ENCODE peak calls at places on chromosomes 1 and 21, in ten cellular contexts. One of them, this sample, is unnamed.
A peak's percentile ranks its signal among the peaks of the same experiment; 100 is the strongest.

GRCh38 chr1:245440933-245441332 is 286.1 kb downstream of the KIF26B start:
- DNase-seq in NB4: no peak
- DNase-seq in right lobe of liver: no peak
- DNase-seq in endothelial cell of umbilical vein: no peak
- DNase-seq in gastrocnemius medialis: no peak
- DNase-seq in transverse colon: no peak
- DNase-seq in body of pancreas: no peak
- DNase-seq in HCT116: no peak
- DNase-seq in A549: no peak
- DNase-seq in K562: no peak
- DNase-seq in this sample: no peak

GRCh38 chr1:62809788-62810187 is 25.9 kb downstream of the ATG4C start:
- DNase-seq in K562: no peak
- DNase-seq in HCT116: no peak
- DNase-seq in endothelial cell of umbilical vein: no peak
- DNase-seq in transverse colon: no peak
- DNase-seq in right lobe of liver: no peak
- DNase-seq in A549: no peak
- DNase-seq in body of pancreas: no peak
- DNase-seq in gastrocnemius medialis: no peak
- DNase-seq in NB4: no peak
- DNase-seq in this sample: no peak

GRCh38 chr1:10768552-10768951 is 27.9 kb downstream of the CASZ1 start:
- DNase-seq in endothelial cell of umbilical vein: no peak
- DNase-seq in HCT116: no peak
- DNase-seq in transverse colon: no peak
- DNase-seq in NB4: no peak
- DNase-seq in gastrocnemius medialis: no peak
- DNase-seq in K562: no peak
- DNase-seq in body of pancreas: no peak
- DNase-seq in right lobe of liver: peak; percentile 30
- DNase-seq in A549: no peak
- DNase-seq in this sample: no peak

GRCh38 chr1:25673962-25674928 is 57.7 kb downstream of the MAN1C1 start:
- DNase-seq in A549: no peak
- DNase-seq in NB4: no peak
- DNase-seq in HCT116: no peak
- DNase-seq in endothelial cell of umbilical vein: no peak
- DNase-seq in body of pancreas: no peak
- DNase-seq in K562: no peak
- DNase-seq in right lobe of liver: no peak
- DNase-seq in gastrocnemius medialis: no peak
- DNase-seq in transverse colon: no peak
- DNase-seq in this sample: no peak

GRCh38 chr1:204826970-204827369 is 43.7 kb upstream of the NFASC start:
- DNase-seq in HCT116: no peak
- DNase-seq in A549: peak; percentile 58
- DNase-seq in right lobe of liver: no peak
- DNase-seq in K562: peak; percentile 73
- DNase-seq in endothelial cell of umbilical vein: no peak
- DNase-seq in transverse colon: no peak
- DNase-seq in NB4: peak; percentile 44
- DNase-seq in gastrocnemius medialis: no peak
- DNase-seq in body of pancreas: no peak
- DNase-seq in this sample: peak; percentile 43

GRCh38 chr1:110672001-110672752 is 2.6 kb downstream of the KCNA3 start:
- DNase-seq in gastrocnemius medialis: no peak
- DNase-seq in A549: no peak
- DNase-seq in endothelial cell of umbilical vein: no peak
- DNase-seq in NB4: no peak
- DNase-seq in HCT116: no peak
- DNase-seq in transverse colon: peak; percentile 27
- DNase-seq in body of pancreas: no peak
- DNase-seq in right lobe of liver: no peak
- DNase-seq in K562: peak; percentile 22
- DNase-seq in this sample: no peak

GRCh38 chr1:6205849-6206845 is at the start of gene RNF207:
- DNase-seq in right lobe of liver: peak; percentile 85
- DNase-seq in endothelial cell of umbilical vein: peak; percentile 18
- DNase-seq in NB4: peak; percentile 59
- DNase-seq in gastrocnemius medialis: no peak
- DNase-seq in body of pancreas: peak; percentile 64
- DNase-seq in K562: peak; percentile 84
- DNase-seq in A549: peak; percentile 85
- DNase-seq in transverse colon: peak; percentile 79
- DNase-seq in HCT116: peak; percentile 58
- DNase-seq in this sample: peak; percentile 85

GRCh38 chr1:228332797-228333738 is 73.6 kb downstream of the TRIM11 start:
- DNase-seq in gastrocnemius medialis: peak; percentile 21
- DNase-seq in body of pancreas: peak; percentile 4
- DNase-seq in HCT116: no peak
- DNase-seq in K562: no peak
- DNase-seq in NB4: no peak
- DNase-seq in right lobe of liver: peak; percentile 35
- DNase-seq in endothelial cell of umbilical vein: no peak
- DNase-seq in transverse colon: no peak
- DNase-seq in A549: no peak
- DNase-seq in this sample: no peak

GRCh38 chr1:170307426-170307825 is 161.7 kb downstream of the NTMT2 start:
- DNase-seq in HCT116: no peak
- DNase-seq in right lobe of liver: no peak
- DNase-seq in transverse colon: no peak
- DNase-seq in K562: no peak
- DNase-seq in A549: no peak
- DNase-seq in gastrocnemius medialis: no peak
- DNase-seq in endothelial cell of umbilical vein: no peak
- DNase-seq in NB4: no peak
- DNase-seq in body of pancreas: no peak
- DNase-seq in this sample: no peak

GRCh38 chr1:55367273-55367672 is 152.1 kb upstream of the USP24 start:
- DNase-seq in body of pancreas: no peak
- DNase-seq in transverse colon: no peak
- DNase-seq in gastrocnemius medialis: no peak
- DNase-seq in NB4: no peak
- DNase-seq in K562: no peak
- DNase-seq in A549: no peak
- DNase-seq in endothelial cell of umbilical vein: no peak
- DNase-seq in HCT116: no peak
- DNase-seq in right lobe of liver: no peak
- DNase-seq in this sample: no peak

GRCh38 chr1:54708385-54708784 is 7.3 kb upstream of the TTC4 start:
- DNase-seq in NB4: no peak
- DNase-seq in endothelial cell of umbilical vein: no peak
- DNase-seq in gastrocnemius medialis: no peak
- DNase-seq in K562: no peak
- DNase-seq in HCT116: no peak
- DNase-seq in body of pancreas: no peak
- DNase-seq in right lobe of liver: no peak
- DNase-seq in A549: no peak
- DNase-seq in transverse colon: no peak
- DNase-seq in this sample: no peak

GRCh38 chr1:198179556-198179981 is 22.8 kb downstream of the NEK7 start:
- DNase-seq in body of pancreas: no peak
- DNase-seq in HCT116: no peak
- DNase-seq in endothelial cell of umbilical vein: no peak
- DNase-seq in NB4: peak; percentile 75
- DNase-seq in gastrocnemius medialis: no peak
- DNase-seq in A549: no peak
- DNase-seq in transverse colon: no peak
- DNase-seq in K562: no peak
- DNase-seq in right lobe of liver: no peak
- DNase-seq in this sample: no peak

GRCh38 chr1:110829955-110830553 is 42.9 kb upstream of the CD53 start:
- DNase-seq in A549: peak; percentile 3
- DNase-seq in gastrocnemius medialis: no peak
- DNase-seq in body of pancreas: no peak
- DNase-seq in endothelial cell of umbilical vein: peak; percentile 27
- DNase-seq in right lobe of liver: no peak
- DNase-seq in HCT116: peak; percentile 45
- DNase-seq in transverse colon: no peak
- DNase-seq in K562: peak; percentile 62
- DNase-seq in NB4: peak; percentile 44
- DNase-seq in this sample: no peak

GRCh38 chr1:8727809-8728213 is 89.6 kb downstream of the RERE start:
- DNase-seq in A549: no peak
- DNase-seq in HCT116: no peak
- DNase-seq in NB4: peak; percentile 38
- DNase-seq in right lobe of liver: no peak
- DNase-seq in transverse colon: no peak
- DNase-seq in gastrocnemius medialis: peak; percentile 47
- DNase-seq in body of pancreas: no peak
- DNase-seq in K562: no peak
- DNase-seq in endothelial cell of umbilical vein: no peak
- DNase-seq in this sample: no peak

GRCh38 chr1:47209725-47210330 is 20.0 kb upstream of the PDZK1IP1 start:
- DNase-seq in gastrocnemius medialis: no peak
- DNase-seq in K562: no peak
- DNase-seq in body of pancreas: no peak
- DNase-seq in NB4: no peak
- DNase-seq in HCT116: no peak
- DNase-seq in A549: no peak
- DNase-seq in transverse colon: no peak
- DNase-seq in right lobe of liver: no peak
- DNase-seq in endothelial cell of umbilical vein: peak; percentile 20
- DNase-seq in this sample: no peak

GRCh38 chr1:231272880-231273279 is 31.9 kb downstream of the GNPAT start:
- DNase-seq in body of pancreas: no peak
- DNase-seq in A549: no peak
- DNase-seq in transverse colon: no peak
- DNase-seq in K562: no peak
- DNase-seq in right lobe of liver: no peak
- DNase-seq in endothelial cell of umbilical vein: peak; percentile 85
- DNase-seq in HCT116: no peak
- DNase-seq in NB4: no peak
- DNase-seq in gastrocnemius medialis: no peak
- DNase-seq in this sample: no peak

GRCh38 chr1:214504330-214504729 is 47.1 kb downstream of the PTPN14 start:
- DNase-seq in gastrocnemius medialis: no peak
- DNase-seq in endothelial cell of umbilical vein: no peak
- DNase-seq in K562: no peak
- DNase-seq in transverse colon: no peak
- DNase-seq in right lobe of liver: no peak
- DNase-seq in NB4: no peak
- DNase-seq in HCT116: no peak
- DNase-seq in A549: no peak
- DNase-seq in body of pancreas: no peak
- DNase-seq in this sample: no peak

DNA sequence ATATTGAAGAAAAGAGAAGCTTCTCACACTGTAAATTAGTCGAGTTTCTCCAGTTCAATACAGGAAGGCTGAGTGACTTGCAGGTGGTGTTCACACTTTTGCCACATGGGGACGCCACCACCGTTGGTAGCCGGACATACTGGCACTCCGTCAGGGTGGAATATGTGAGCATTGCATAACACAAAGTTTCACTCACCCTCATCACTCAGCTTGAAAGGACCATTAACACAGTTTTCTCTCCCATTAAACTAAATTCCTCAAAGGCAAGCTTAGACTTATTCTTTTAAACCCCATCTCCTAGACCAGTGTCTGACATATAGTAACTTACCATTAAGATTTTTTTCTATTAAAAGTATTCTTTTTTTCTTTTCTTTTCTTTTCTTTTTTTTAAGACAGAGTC is 105.3 kb upstream of the SERBP1 start:
- DNase-seq in right lobe of liver: peak; percentile 85
- DNase-seq in gastrocnemius medialis: peak; percentile 74
- DNase-seq in body of pancreas: peak; percentile 84
- DNase-seq in endothelial cell of umbilical vein: peak; percentile 92
- DNase-seq in HCT116: peak; percentile 69
- DNase-seq in A549: peak; percentile 55
- DNase-seq in NB4: peak; percentile 75
- DNase-seq in K562: peak; percentile 71
- DNase-seq in transverse colon: peak; percentile 89
- DNase-seq in this sample: peak; percentile 88
- TF ChIP-seq POLR2A in right lobe of liver: no peak
- TF ChIP-seq POLR2A in gastrocnemius medialis: no peak
- TF ChIP-seq POLR2A in body of pancreas: no peak
- TF ChIP-seq POLR2A in endothelial cell of umbilical vein: no peak
- TF ChIP-seq POLR2A in HCT116: no peak
- TF ChIP-seq POLR2A in A549: no peak
- TF ChIP-seq POLR2A in NB4: no peak
- TF ChIP-seq POLR2A in K562: no peak
- TF ChIP-seq POLR2A in transverse colon: no peak
- TF ChIP-seq POLR2A in this sample: no peak

DNA sequence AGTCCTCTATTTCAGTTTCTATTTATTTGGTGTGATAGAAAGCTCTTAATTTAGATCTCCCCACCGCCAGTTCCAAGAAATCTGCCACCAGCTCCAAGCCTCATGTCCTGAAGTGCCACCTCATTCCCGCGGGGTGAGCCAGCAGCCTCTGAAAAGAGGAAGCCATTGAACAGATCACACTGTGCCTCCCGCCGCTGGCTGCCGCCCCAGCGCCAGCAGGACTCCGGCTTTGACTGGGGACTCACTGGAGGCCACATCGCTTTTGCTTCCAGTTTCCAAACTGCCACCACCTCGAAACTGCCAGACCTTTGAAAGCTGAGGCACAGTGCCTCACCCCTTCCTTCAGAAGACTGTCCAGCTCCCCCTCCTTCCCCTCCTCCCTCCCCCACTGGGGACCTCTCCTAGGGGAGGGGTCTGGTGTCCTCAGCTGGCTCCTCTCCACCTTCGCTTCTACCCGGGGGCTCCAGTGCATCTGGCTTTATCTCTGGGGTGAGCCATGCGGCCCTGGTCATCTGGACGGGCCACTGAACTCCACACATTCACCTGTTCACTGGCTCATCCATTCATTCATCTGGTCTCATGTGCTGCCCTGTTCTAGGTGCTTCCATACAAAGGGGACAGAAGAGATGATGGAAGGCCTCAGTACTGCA is 59.0 kb downstream of the VPS26C start:
- DNase-seq in gastrocnemius medialis: peak; percentile 90
- DNase-seq in endothelial cell of umbilical vein: no peak
- DNase-seq in HCT116: no peak
- DNase-seq in body of pancreas: peak; percentile 43
- DNase-seq in K562: peak; percentile 68
- DNase-seq in right lobe of liver: peak; percentile 77
- DNase-seq in A549: no peak
- DNase-seq in NB4: peak; percentile 82
- DNase-seq in transverse colon: peak; percentile 51
- DNase-seq in this sample: peak; percentile 57
- H3K4me3 ChIP-seq in gastrocnemius medialis: peak overlapping the region; percentile 56
- H3K4me3 ChIP-seq in endothelial cell of umbilical vein: no peak overlapping the region
- H3K4me3 ChIP-seq in HCT116: no peak overlapping the region
- H3K4me3 ChIP-seq in body of pancreas: no peak overlapping the region
- H3K4me3 ChIP-seq in K562: no peak overlapping the region
- H3K4me3 ChIP-seq in right lobe of liver: no peak overlapping the region
- H3K4me3 ChIP-seq in A549: no peak overlapping the region
- H3K4me3 ChIP-seq in NB4: no peak overlapping the region
- H3K4me3 ChIP-seq in transverse colon: no peak overlapping the region
- H3K4me3 ChIP-seq in this sample: no peak overlapping the region

GRCh38 chr1:93846151-93846928 is 32.7 kb downstream of the DNTTIP2 start:
- DNase-seq in transverse colon: peak; percentile 91
- DNase-seq in HCT116: peak; percentile 53
- DNase-seq in K562: peak; percentile 83
- DNase-seq in endothelial cell of umbilical vein: peak; percentile 83
- DNase-seq in NB4: peak; percentile 92
- DNase-seq in right lobe of liver: peak; percentile 92
- DNase-seq in gastrocnemius medialis: peak; percentile 80
- DNase-seq in body of pancreas: peak; percentile 89
- DNase-seq in A549: peak; percentile 68
- DNase-seq in this sample: peak; percentile 92
- TF ChIP-seq POLR2A in transverse colon: peak; percentile 77
- TF ChIP-seq POLR2A in HCT116: peak; percentile 36
- TF ChIP-seq POLR2A in K562: peak; percentile 82
- TF ChIP-seq POLR2A in endothelial cell of umbilical vein: peak; percentile 72
- TF ChIP-seq POLR2A in NB4: peak; percentile 86
- TF ChIP-seq POLR2A in right lobe of liver: peak; percentile 84
- TF ChIP-seq POLR2A in gastrocnemius medialis: peak; percentile 66
- TF ChIP-seq POLR2A in body of pancreas: peak; percentile 89
- TF ChIP-seq POLR2A in A549: peak; percentile 36
- TF ChIP-seq POLR2A in this sample: peak; percentile 50

GRCh38 chr1:167503626-167504458 is 14.5 kb downstream of the CD247 start:
- DNase-seq in NB4: no peak
- DNase-seq in A549: no peak
- DNase-seq in body of pancreas: no peak
- DNase-seq in transverse colon: no peak
- DNase-seq in right lobe of liver: no peak
- DNase-seq in endothelial cell of umbilical vein: no peak
- DNase-seq in gastrocnemius medialis: no peak
- DNase-seq in HCT116: no peak
- DNase-seq in K562: no peak
- DNase-seq in this sample: no peak
- H3K4me3 ChIP-seq in NB4: no peak overlapping the region
- H3K4me3 ChIP-seq in A549: no peak overlapping the region
- H3K4me3 ChIP-seq in body of pancreas: no peak overlapping the region
- H3K4me3 ChIP-seq in transverse colon: no peak overlapping the region
- H3K4me3 ChIP-seq in right lobe of liver: no peak overlapping the region
- H3K4me3 ChIP-seq in endothelial cell of umbilical vein: no peak overlapping the region
- H3K4me3 ChIP-seq in gastrocnemius medialis: no peak overlapping the region
- H3K4me3 ChIP-seq in HCT116: no peak overlapping the region
- H3K4me3 ChIP-seq in K562: no peak overlapping the region
- H3K4me3 ChIP-seq in this sample: no peak overlapping the region